ENCODE peak calls at places on chromosomes 16 and 17, in ten cellular contexts. One of them, this sample, is unnamed.

GRCh38 chr17:7969434-7969833 is 33.0 kb upstream of the GUCY2D start:
- DNase-seq in endodermal cell: no peak
- DNase-seq in epithelial cell of prostate: no peak
- DNase-seq in colonic mucosa: no peak
- DNase-seq in GM13976: no peak
- DNase-seq in heart right ventricle: no peak
- DNase-seq in activated CD4-positive, alpha-beta T cell treated with anti-CD3 and anti-CD28 coated beads, Interleukin-2, amount 10 ng/mL, durations not matched to agents 7 days and 5 days: no peak
- DNase-seq in AG10803: peak
- DNase-seq in nucleus accumbens: no peak
- DNase-seq in heart left ventricle: no peak
- DNase-seq in this sample: no peak

GRCh38 chr17:19332371-19333131 is 30.0 kb downstream of the B9D1 start:
- DNase-seq in endodermal cell: no peak
- DNase-seq in colonic mucosa: no peak
- DNase-seq in heart right ventricle: no peak
- DNase-seq in GM13976: peak
- DNase-seq in heart left ventricle: no peak
- DNase-seq in activated CD4-positive, alpha-beta T cell treated with anti-CD3 and anti-CD28 coated beads, Interleukin-2, amount 10 ng/mL, durations not matched to agents 7 days and 5 days: no peak
- DNase-seq in epithelial cell of prostate: no peak
- DNase-seq in nucleus accumbens: no peak
- DNase-seq in AG10803: no peak
- DNase-seq in this sample: no peak

GRCh38 chr17:28421775-28422305 is 15.8 kb upstream of the SLC46A1 start:
- DNase-seq in heart left ventricle: no peak
- DNase-seq in activated CD4-positive, alpha-beta T cell treated with anti-CD3 and anti-CD28 coated beads, Interleukin-2, amount 10 ng/mL, durations not matched to agents 7 days and 5 days: no peak
- DNase-seq in nucleus accumbens: no peak
- DNase-seq in endodermal cell: no peak
- DNase-seq in colonic mucosa: no peak
- DNase-seq in epithelial cell of prostate: no peak
- DNase-seq in AG10803: no peak
- DNase-seq in GM13976: no peak
- DNase-seq in heart right ventricle: no peak
- DNase-seq in this sample: no peak

GRCh38 chr16:66359811-66360608 is 6.5 kb upstream of the CDH5 start:
- DNase-seq in heart left ventricle: peak
- DNase-seq in AG10803: peak
- DNase-seq in colonic mucosa: no peak
- DNase-seq in activated CD4-positive, alpha-beta T cell treated with anti-CD3 and anti-CD28 coated beads, Interleukin-2, amount 10 ng/mL, durations not matched to agents 7 days and 5 days: no peak
- DNase-seq in nucleus accumbens: no peak
- DNase-seq in endodermal cell: no peak
- DNase-seq in GM13976: no peak
- DNase-seq in heart right ventricle: peak
- DNase-seq in epithelial cell of prostate: no peak
- DNase-seq in this sample: no peak

GRCh38 chr17:76627510-76627909 is 16.0 kb downstream of the ST6GALNAC1 start:
- DNase-seq in nucleus accumbens: no peak
- DNase-seq in GM13976: no peak
- DNase-seq in colonic mucosa: no peak
- DNase-seq in endodermal cell: peak
- DNase-seq in heart right ventricle: no peak
- DNase-seq in AG10803: no peak
- DNase-seq in activated CD4-positive, alpha-beta T cell treated with anti-CD3 and anti-CD28 coated beads, Interleukin-2, amount 10 ng/mL, durations not matched to agents 7 days and 5 days: no peak
- DNase-seq in heart left ventricle: no peak
- DNase-seq in epithelial cell of prostate: no peak
- DNase-seq in this sample: no peak

GRCh38 chr17:880871-881269 is 98.7 kb downstream of the NXN start:
- DNase-seq in heart left ventricle: no peak
- DNase-seq in GM13976: no peak
- DNase-seq in nucleus accumbens: no peak
- DNase-seq in epithelial cell of prostate: no peak
- DNase-seq in colonic mucosa: no peak
- DNase-seq in activated CD4-positive, alpha-beta T cell treated with anti-CD3 and anti-CD28 coated beads, Interleukin-2, amount 10 ng/mL, durations not matched to agents 7 days and 5 days: no peak
- DNase-seq in AG10803: no peak
- DNase-seq in heart right ventricle: no peak
- DNase-seq in endodermal cell: no peak
- DNase-seq in this sample: no peak

GRCh38 chr16:57984443-57985203 is 13.7 kb upstream of the CNGB1 start:
- DNase-seq in AG10803: peak
- DNase-seq in heart left ventricle: peak
- DNase-seq in nucleus accumbens: no peak
- DNase-seq in GM13976: peak
- DNase-seq in epithelial cell of prostate: peak
- DNase-seq in activated CD4-positive, alpha-beta T cell treated with anti-CD3 and anti-CD28 coated beads, Interleukin-2, amount 10 ng/mL, durations not matched to agents 7 days and 5 days: peak
- DNase-seq in heart right ventricle: peak
- DNase-seq in endodermal cell: peak
- DNase-seq in colonic mucosa: peak
- DNase-seq in this sample: no peak

GRCh38 chr17:65455972-65456343 is 105.5 kb downstream of the AXIN2 start:
- DNase-seq in epithelial cell of prostate: no peak
- DNase-seq in endodermal cell: peak
- DNase-seq in activated CD4-positive, alpha-beta T cell treated with anti-CD3 and anti-CD28 coated beads, Interleukin-2, amount 10 ng/mL, durations not matched to agents 7 days and 5 days: peak
- DNase-seq in colonic mucosa: peak
- DNase-seq in nucleus accumbens: no peak
- DNase-seq in AG10803: peak
- DNase-seq in GM13976: no peak
- DNase-seq in heart left ventricle: peak
- DNase-seq in heart right ventricle: no peak
- DNase-seq in this sample: no peak

GRCh38 chr16:57358527-57359095 is at the start of gene CCL22:
- DNase-seq in AG10803: no peak
- DNase-seq in activated CD4-positive, alpha-beta T cell treated with anti-CD3 and anti-CD28 coated beads, Interleukin-2, amount 10 ng/mL, durations not matched to agents 7 days and 5 days: no peak
- DNase-seq in endodermal cell: no peak
- DNase-seq in nucleus accumbens: no peak
- DNase-seq in heart left ventricle: no peak
- DNase-seq in GM13976: peak
- DNase-seq in heart right ventricle: no peak
- DNase-seq in colonic mucosa: no peak
- DNase-seq in epithelial cell of prostate: no peak
- DNase-seq in this sample: no peak

GRCh38 chr17:73365934-73366623 is 54.3 kb upstream of the CDC42EP4 start:
- DNase-seq in GM13976: no peak
- DNase-seq in endodermal cell: peak
- DNase-seq in epithelial cell of prostate: no peak
- DNase-seq in activated CD4-positive, alpha-beta T cell treated with anti-CD3 and anti-CD28 coated beads, Interleukin-2, amount 10 ng/mL, durations not matched to agents 7 days and 5 days: no peak
- DNase-seq in colonic mucosa: no peak
- DNase-seq in nucleus accumbens: no peak
- DNase-seq in heart left ventricle: peak
- DNase-seq in AG10803: no peak
- DNase-seq in heart right ventricle: peak
- DNase-seq in this sample: no peak

GRCh38 chr17:68886401-68886800 is 68.8 kb downstream of the ABCA8 start:
- DNase-seq in GM13976: no peak
- DNase-seq in AG10803: no peak
- DNase-seq in activated CD4-positive, alpha-beta T cell treated with anti-CD3 and anti-CD28 coated beads, Interleukin-2, amount 10 ng/mL, durations not matched to agents 7 days and 5 days: no peak
- DNase-seq in colonic mucosa: no peak
- DNase-seq in heart right ventricle: no peak
- DNase-seq in epithelial cell of prostate: no peak
- DNase-seq in nucleus accumbens: no peak
- DNase-seq in heart left ventricle: no peak
- DNase-seq in endodermal cell: no peak
- DNase-seq in this sample: no peak

GRCh38 chr17:18008496-18009268 is 30.3 kb downstream of the ATPAF2 start:
- DNase-seq in endodermal cell: no peak
- DNase-seq in colonic mucosa: no peak
- DNase-seq in epithelial cell of prostate: no peak
- DNase-seq in heart right ventricle: no peak
- DNase-seq in AG10803: peak
- DNase-seq in activated CD4-positive, alpha-beta T cell treated with anti-CD3 and anti-CD28 coated beads, Interleukin-2, amount 10 ng/mL, durations not matched to agents 7 days and 5 days: no peak
- DNase-seq in heart left ventricle: no peak
- DNase-seq in nucleus accumbens: no peak
- DNase-seq in GM13976: no peak
- DNase-seq in this sample: peak

GRCh38 chr17:48645639-48646182 is 19.6 kb upstream of the HOXB9 start:
- DNase-seq in GM13976: no peak
- DNase-seq in epithelial cell of prostate: no peak
- DNase-seq in activated CD4-positive, alpha-beta T cell treated with anti-CD3 and anti-CD28 coated beads, Interleukin-2, amount 10 ng/mL, durations not matched to agents 7 days and 5 days: no peak
- DNase-seq in nucleus accumbens: no peak
- DNase-seq in colonic mucosa: peak
- DNase-seq in heart right ventricle: no peak
- DNase-seq in endodermal cell: no peak
- DNase-seq in heart left ventricle: no peak
- DNase-seq in AG10803: no peak
- DNase-seq in this sample: no peak

GRCh38 chr17:74767111-74767516 is 9.0 kb downstream of the NAT9 start:
- DNase-seq in endodermal cell: no peak
- DNase-seq in heart right ventricle: no peak
- DNase-seq in heart left ventricle: no peak
- DNase-seq in GM13976: no peak
- DNase-seq in nucleus accumbens: peak
- DNase-seq in activated CD4-positive, alpha-beta T cell treated with anti-CD3 and anti-CD28 coated beads, Interleukin-2, amount 10 ng/mL, durations not matched to agents 7 days and 5 days: no peak
- DNase-seq in epithelial cell of prostate: no peak
- DNase-seq in colonic mucosa: no peak
- DNase-seq in AG10803: no peak
- DNase-seq in this sample: no peak

GRCh38 chr17:68953340-68953997 is 1.7 kb downstream of the ABCA8 start:
- DNase-seq in GM13976: no peak
- DNase-seq in heart left ventricle: no peak
- DNase-seq in epithelial cell of prostate: no peak
- DNase-seq in endodermal cell: no peak
- DNase-seq in activated CD4-positive, alpha-beta T cell treated with anti-CD3 and anti-CD28 coated beads, Interleukin-2, amount 10 ng/mL, durations not matched to agents 7 days and 5 days: no peak
- DNase-seq in nucleus accumbens: no peak
- DNase-seq in colonic mucosa: no peak
- DNase-seq in AG10803: no peak
- DNase-seq in heart right ventricle: no peak
- DNase-seq in this sample: no peak

GRCh38 chr17:41976142-41976768 is 9.7 kb downstream of the CNP start:
- DNase-seq in colonic mucosa: no peak
- DNase-seq in endodermal cell: no peak
- DNase-seq in GM13976: peak
- DNase-seq in AG10803: peak
- DNase-seq in heart left ventricle: no peak
- DNase-seq in heart right ventricle: no peak
- DNase-seq in nucleus accumbens: peak
- DNase-seq in epithelial cell of prostate: no peak
- DNase-seq in activated CD4-positive, alpha-beta T cell treated with anti-CD3 and anti-CD28 coated beads, Interleukin-2, amount 10 ng/mL, durations not matched to agents 7 days and 5 days: no peak
- DNase-seq in this sample: no peak

GRCh38 chr16:88614818-88615580 is 23.4 kb upstream of the IL17C start:
- DNase-seq in activated CD4-positive, alpha-beta T cell treated with anti-CD3 and anti-CD28 coated beads, Interleukin-2, amount 10 ng/mL, durations not matched to agents 7 days and 5 days: no peak
- DNase-seq in heart right ventricle: no peak
- DNase-seq in AG10803: no peak
- DNase-seq in heart left ventricle: no peak
- DNase-seq in endodermal cell: no peak
- DNase-seq in epithelial cell of prostate: no peak
- DNase-seq in nucleus accumbens: no peak
- DNase-seq in colonic mucosa: no peak
- DNase-seq in GM13976: no peak
- DNase-seq in this sample: no peak

GRCh38 chr17:14545156-14545906 is 244.4 kb downstream of the HS3ST3B1 start:
- DNase-seq in heart left ventricle: no peak
- DNase-seq in colonic mucosa: no peak
- DNase-seq in endodermal cell: peak
- DNase-seq in activated CD4-positive, alpha-beta T cell treated with anti-CD3 and anti-CD28 coated beads, Interleukin-2, amount 10 ng/mL, durations not matched to agents 7 days and 5 days: no peak
- DNase-seq in heart right ventricle: no peak
- DNase-seq in AG10803: no peak
- DNase-seq in GM13976: no peak
- DNase-seq in nucleus accumbens: no peak
- DNase-seq in epithelial cell of prostate: no peak
- DNase-seq in this sample: no peak

GRCh38 chr17:65057520-65058075 is 1.1 kb upstream of the GNA13 start:
- DNase-seq in AG10803: no peak
- DNase-seq in epithelial cell of prostate: no peak
- DNase-seq in endodermal cell: no peak
- DNase-seq in heart right ventricle: peak
- DNase-seq in activated CD4-positive, alpha-beta T cell treated with anti-CD3 and anti-CD28 coated beads, Interleukin-2, amount 10 ng/mL, durations not matched to agents 7 days and 5 days: peak
- DNase-seq in GM13976: no peak
- DNase-seq in nucleus accumbens: no peak
- DNase-seq in colonic mucosa: peak
- DNase-seq in heart left ventricle: peak
- DNase-seq in this sample: no peak

GRCh38 chr16:1929105-1929504 is 10.9 kb upstream of the HS3ST6 start:
- DNase-seq in endodermal cell: peak
- DNase-seq in activated CD4-positive, alpha-beta T cell treated with anti-CD3 and anti-CD28 coated beads, Interleukin-2, amount 10 ng/mL, durations not matched to agents 7 days and 5 days: no peak
- DNase-seq in GM13976: peak
- DNase-seq in nucleus accumbens: no peak
- DNase-seq in colonic mucosa: peak
- DNase-seq in AG10803: peak
- DNase-seq in epithelial cell of prostate: no peak
- DNase-seq in heart left ventricle: peak
- DNase-seq in heart right ventricle: no peak
- DNase-seq in this sample: peak

GRCh38 chr16:15434425-15435215 is at the start of gene BMERB1:
- DNase-seq in AG10803: peak
- DNase-seq in colonic mucosa: peak
- DNase-seq in epithelial cell of prostate: no peak
- DNase-seq in heart left ventricle: peak
- DNase-seq in activated CD4-positive, alpha-beta T cell treated with anti-CD3 and anti-CD28 coated beads, Interleukin-2, amount 10 ng/mL, durations not matched to agents 7 days and 5 days: peak
- DNase-seq in GM13976: peak
- DNase-seq in heart right ventricle: peak
- DNase-seq in endodermal cell: peak
- DNase-seq in nucleus accumbens: peak
- DNase-seq in this sample: peak

GRCh38 chr17:62819511-62820221 is 11.6 kb upstream of the MARCHF10 start:
- DNase-seq in heart left ventricle: peak
- DNase-seq in heart right ventricle: peak
- DNase-seq in activated CD4-positive, alpha-beta T cell treated with anti-CD3 and anti-CD28 coated beads, Interleukin-2, amount 10 ng/mL, durations not matched to agents 7 days and 5 days: no peak
- DNase-seq in AG10803: peak
- DNase-seq in nucleus accumbens: no peak
- DNase-seq in GM13976: no peak
- DNase-seq in colonic mucosa: no peak
- DNase-seq in epithelial cell of prostate: peak
- DNase-seq in endodermal cell: peak
- DNase-seq in this sample: peak

GRCh38 chr17:7717756-7718350 is 309 bp downstream of the DNAH2 start:
- DNase-seq in nucleus accumbens: peak
- DNase-seq in heart right ventricle: no peak
- DNase-seq in heart left ventricle: no peak
- DNase-seq in endodermal cell: no peak
- DNase-seq in epithelial cell of prostate: no peak
- DNase-seq in colonic mucosa: no peak
- DNase-seq in activated CD4-positive, alpha-beta T cell treated with anti-CD3 and anti-CD28 coated beads, Interleukin-2, amount 10 ng/mL, durations not matched to agents 7 days and 5 days: peak
- DNase-seq in GM13976: no peak
- DNase-seq in AG10803: peak
- DNase-seq in this sample: no peak

GRCh38 chr16:9092282-9092962 is 978 bp downstream of the HAPSTR1 start:
- DNase-seq in epithelial cell of prostate: no peak
- DNase-seq in AG10803: no peak
- DNase-seq in GM13976: peak
- DNase-seq in heart right ventricle: peak
- DNase-seq in heart left ventricle: peak
- DNase-seq in colonic mucosa: peak
- DNase-seq in nucleus accumbens: no peak
- DNase-seq in endodermal cell: peak
- DNase-seq in activated CD4-positive, alpha-beta T cell treated with anti-CD3 and anti-CD28 coated beads, Interleukin-2, amount 10 ng/mL, durations not matched to agents 7 days and 5 days: peak
- DNase-seq in this sample: no peak

GRCh38 chr17:71969500-71969899 is 151.3 kb upstream of the SOX9 start:
- DNase-seq in heart left ventricle: no peak
- DNase-seq in nucleus accumbens: no peak
- DNase-seq in GM13976: no peak
- DNase-seq in AG10803: no peak
- DNase-seq in colonic mucosa: no peak
- DNase-seq in activated CD4-positive, alpha-beta T cell treated with anti-CD3 and anti-CD28 coated beads, Interleukin-2, amount 10 ng/mL, durations not matched to agents 7 days and 5 days: no peak
- DNase-seq in endodermal cell: no peak
- DNase-seq in heart right ventricle: no peak
- DNase-seq in epithelial cell of prostate: no peak
- DNase-seq in this sample: no peak

GRCh38 chr17:37585066-37585465 is 24.2 kb downstream of the SYNRG start:
- DNase-seq in GM13976: no peak
- DNase-seq in colonic mucosa: no peak
- DNase-seq in heart right ventricle: no peak
- DNase-seq in heart left ventricle: no peak
- DNase-seq in activated CD4-positive, alpha-beta T cell treated with anti-CD3 and anti-CD28 coated beads, Interleukin-2, amount 10 ng/mL, durations not matched to agents 7 days and 5 days: no peak
- DNase-seq in AG10803: no peak
- DNase-seq in endodermal cell: no peak
- DNase-seq in nucleus accumbens: no peak
- DNase-seq in epithelial cell of prostate: no peak
- DNase-seq in this sample: no peak

GRCh38 chr17:59423903-59424302 is 92.4 kb downstream of the YPEL2 start:
- DNase-seq in epithelial cell of prostate: no peak
- DNase-seq in nucleus accumbens: no peak
- DNase-seq in colonic mucosa: no peak
- DNase-seq in activated CD4-positive, alpha-beta T cell treated with anti-CD3 and anti-CD28 coated beads, Interleukin-2, amount 10 ng/mL, durations not matched to agents 7 days and 5 days: no peak
- DNase-seq in GM13976: no peak
- DNase-seq in AG10803: no peak
- DNase-seq in heart left ventricle: no peak
- DNase-seq in endodermal cell: peak
- DNase-seq in heart right ventricle: no peak
- DNase-seq in this sample: no peak

GRCh38 chr17:50027639-50028206 is 28.2 kb upstream of the ITGA3 start:
- DNase-seq in epithelial cell of prostate: peak
- DNase-seq in heart right ventricle: peak
- DNase-seq in endodermal cell: peak
- DNase-seq in colonic mucosa: peak
- DNase-seq in nucleus accumbens: no peak
- DNase-seq in GM13976: peak
- DNase-seq in AG10803: peak
- DNase-seq in heart left ventricle: peak
- DNase-seq in activated CD4-positive, alpha-beta T cell treated with anti-CD3 and anti-CD28 coated beads, Interleukin-2, amount 10 ng/mL, durations not matched to agents 7 days and 5 days: no peak
- DNase-seq in this sample: peak

This sample was measured in H54.